ENCODE peak calls at places on chromosomes 11 and 22, in eight cellular contexts. One of them, this sample, is unnamed.

GRCh38 chr11:62732830-62733229 is 4.5 kb downstream of the TTC9C start:
- DNase-seq in fibroblast of lung: no peak
- DNase-seq in foreskin keratinocyte: no peak
- DNase-seq in NCI-H1105 treated with DMSO at 0.1 percent for 48 hours: peak; percentile 12
- DNase-seq in stimulated activated CD8-positive, alpha-beta memory T cell treated with anti-CD3 and anti-CD28 coated beads, Interleukin-15, amount 100 ng/mL, for 24 hours: no peak
- DNase-seq in LoVo: no peak
- DNase-seq in T-cell: no peak
- DNase-seq in natural killer cell: no peak
- DNase-seq in this sample: no peak

GRCh38 chr11:13745165-13745564 is 76.7 kb downstream of the FAR1 start:
- DNase-seq in natural killer cell: no peak
- DNase-seq in T-cell: no peak
- DNase-seq in stimulated activated CD8-positive, alpha-beta memory T cell treated with anti-CD3 and anti-CD28 coated beads, Interleukin-15, amount 100 ng/mL, for 24 hours: no peak
- DNase-seq in fibroblast of lung: no peak
- DNase-seq in NCI-H1105 treated with DMSO at 0.1 percent for 48 hours: no peak
- DNase-seq in LoVo: no peak
- DNase-seq in foreskin keratinocyte: no peak
- DNase-seq in this sample: no peak

GRCh38 chr11:31449040-31449439 is 60.4 kb downstream of the IMMP1L start:
- DNase-seq in natural killer cell: no peak
- DNase-seq in fibroblast of lung: no peak
- DNase-seq in LoVo: no peak
- DNase-seq in foreskin keratinocyte: no peak
- DNase-seq in T-cell: no peak
- DNase-seq in NCI-H1105 treated with DMSO at 0.1 percent for 48 hours: no peak
- DNase-seq in stimulated activated CD8-positive, alpha-beta memory T cell treated with anti-CD3 and anti-CD28 coated beads, Interleukin-15, amount 100 ng/mL, for 24 hours: no peak
- DNase-seq in this sample: no peak

GRCh38 chr22:36405671-36406070 is 17.9 kb upstream of the MYH9 start:
- DNase-seq in foreskin keratinocyte: no peak
- DNase-seq in fibroblast of lung: no peak
- DNase-seq in natural killer cell: peak; percentile 46
- DNase-seq in NCI-H1105 treated with DMSO at 0.1 percent for 48 hours: no peak
- DNase-seq in LoVo: no peak
- DNase-seq in stimulated activated CD8-positive, alpha-beta memory T cell treated with anti-CD3 and anti-CD28 coated beads, Interleukin-15, amount 100 ng/mL, for 24 hours: no peak
- DNase-seq in T-cell: peak; percentile 44
- DNase-seq in this sample: peak; percentile 48

GRCh38 chr22:31637375-31637937 is 24.6 kb downstream of the PISD start:
- DNase-seq in T-cell: no peak
- DNase-seq in NCI-H1105 treated with DMSO at 0.1 percent for 48 hours: no peak
- DNase-seq in fibroblast of lung: no peak
- DNase-seq in natural killer cell: peak; percentile 35
- DNase-seq in foreskin keratinocyte: no peak
- DNase-seq in LoVo: no peak
- DNase-seq in stimulated activated CD8-positive, alpha-beta memory T cell treated with anti-CD3 and anti-CD28 coated beads, Interleukin-15, amount 100 ng/mL, for 24 hours: no peak
- DNase-seq in this sample: no peak

GRCh38 chr11:91164452-91164822 is 941.6 kb upstream of the CHORDC1 start:
- DNase-seq in foreskin keratinocyte: peak; percentile 22
- DNase-seq in NCI-H1105 treated with DMSO at 0.1 percent for 48 hours: peak; percentile 59
- DNase-seq in natural killer cell: no peak
- DNase-seq in stimulated activated CD8-positive, alpha-beta memory T cell treated with anti-CD3 and anti-CD28 coated beads, Interleukin-15, amount 100 ng/mL, for 24 hours: no peak
- DNase-seq in T-cell: no peak
- DNase-seq in LoVo: no peak
- DNase-seq in fibroblast of lung: peak; percentile 23
- DNase-seq in this sample: no peak

GRCh38 chr11:10622957-10623787 is 54.7 kb upstream of the LYVE1 start:
- DNase-seq in stimulated activated CD8-positive, alpha-beta memory T cell treated with anti-CD3 and anti-CD28 coated beads, Interleukin-15, amount 100 ng/mL, for 24 hours: no peak
- DNase-seq in fibroblast of lung: no peak
- DNase-seq in foreskin keratinocyte: no peak
- DNase-seq in natural killer cell: no peak
- DNase-seq in T-cell: peak; percentile 17
- DNase-seq in NCI-H1105 treated with DMSO at 0.1 percent for 48 hours: no peak
- DNase-seq in LoVo: no peak
- DNase-seq in this sample: no peak

GRCh38 chr11:113162590-113162961 is 151.8 kb upstream of the TTC12 start:
- DNase-seq in fibroblast of lung: peak; percentile 23
- DNase-seq in T-cell: no peak
- DNase-seq in NCI-H1105 treated with DMSO at 0.1 percent for 48 hours: peak; percentile 20
- DNase-seq in foreskin keratinocyte: no peak
- DNase-seq in natural killer cell: no peak
- DNase-seq in LoVo: no peak
- DNase-seq in stimulated activated CD8-positive, alpha-beta memory T cell treated with anti-CD3 and anti-CD28 coated beads, Interleukin-15, amount 100 ng/mL, for 24 hours: no peak
- DNase-seq in this sample: no peak

GRCh38 chr22:27218012-27218483 is 560.7 kb downstream of the MIAT start:
- DNase-seq in foreskin keratinocyte: no peak
- DNase-seq in LoVo: no peak
- DNase-seq in NCI-H1105 treated with DMSO at 0.1 percent for 48 hours: no peak
- DNase-seq in T-cell: no peak
- DNase-seq in natural killer cell: no peak
- DNase-seq in stimulated activated CD8-positive, alpha-beta memory T cell treated with anti-CD3 and anti-CD28 coated beads, Interleukin-15, amount 100 ng/mL, for 24 hours: no peak
- DNase-seq in fibroblast of lung: no peak
- DNase-seq in this sample: no peak

GRCh38 chr22:48827904-48828555 is 999.6 kb downstream of the BRD1 start:
- DNase-seq in NCI-H1105 treated with DMSO at 0.1 percent for 48 hours: no peak
- DNase-seq in T-cell: no peak
- DNase-seq in fibroblast of lung: no peak
- DNase-seq in LoVo: no peak
- DNase-seq in stimulated activated CD8-positive, alpha-beta memory T cell treated with anti-CD3 and anti-CD28 coated beads, Interleukin-15, amount 100 ng/mL, for 24 hours: no peak
- DNase-seq in foreskin keratinocyte: no peak
- DNase-seq in natural killer cell: no peak
- DNase-seq in this sample: no peak